ENCODE peak calls at places on chromosome 6, in five cellular contexts. K is heart left ventricle; B is activated CD8-positive, alpha-beta T cell treated with anti-CD3 and anti-CD28 coated beads for 36 hours; W is CD4-positive, alpha-beta T cell; P is HCT116. X is an unnamed sample.

GRCh38 chr6:115582386-115582785 is 478.3 kb downstream of the FRK start:
- DNase-seq in K (no peak), P (no peak), B (no peak), W (no peak), X (no peak)

GRCh38 chr6:13992417-13993055 is 67.8 kb downstream of the RNF182 start:
- DNase-seq in K (no peak), P (peak; percentile 41), B (no peak), W (no peak), X (no peak)

GRCh38 chr6:152085533-152085932 is 278.1 kb downstream of the ESR1 start:
- DNase-seq in P (peak; percentile 76), W (no peak), B (no peak), K (no peak), X (no peak)

GRCh38 chr6:137705166-137706064 is 161.6 kb upstream of the TNFAIP3 start:
- DNase-seq in K (peak; percentile 56), W (peak; percentile 73), P (peak; percentile 24), B (peak; percentile 85), X (no peak)

GRCh38 chr6:161743526-161744196 is 469.8 kb upstream of the AGPAT4 start:
- DNase-seq in P (no peak), K (no peak), B (no peak), W (no peak), X (no peak)

GRCh38 chr6:117531758-117532276 is 49.3 kb downstream of the DCBLD1 start:
- DNase-seq in B (no peak), K (no peak), P (no peak), W (no peak), X (no peak)

GRCh38 chr6:130945401-130945919 is 117.6 kb downstream of the EPB41L2 start:
- DNase-seq in W (no peak), K (no peak), P (no peak), B (no peak), X (no peak)

GRCh38 chr6:138162104-138162946 is 586 bp downstream of the ARFGEF3 start:
- DNase-seq in W (no peak), P (no peak), K (peak; percentile 11), B (peak; percentile 2), X (peak; percentile 20)

GRCh38 chr6:100022847-100023246 is 28.8 kb upstream of the MCHR2 start:
- DNase-seq in B (no peak), K (no peak), W (no peak), P (no peak), X (no peak)

GRCh38 chr6:46606318-46606717 is 46.3 kb downstream of the CYP39A1 start:
- DNase-seq in P (no peak), B (no peak), W (no peak), K (no peak), X (no peak)

GRCh38 chr6:21769405-21769851 is 175.9 kb downstream of the SOX4 start:
- DNase-seq in K (peak; percentile 47), P (no peak), B (no peak), W (no peak), X (no peak)

GRCh38 chr6:16196260-16196914 is 42.0 kb upstream of the GMPR start:
- DNase-seq in P (no peak), W (no peak), B (no peak), K (no peak), X (no peak)

GRCh38 chr6:125974214-125974866 is 12.0 kb upstream of the TRMT11 start:
- DNase-seq in P (peak; percentile 46), K (no peak), W (no peak), B (no peak), X (no peak)

GRCh38 chr6:96276326-96276725 is 245.3 kb upstream of the UFL1 start:
- DNase-seq in W (no peak), B (no peak), P (no peak), K (no peak), X (no peak)

GRCh38 chr6:101662111-101662897 is 268.8 kb downstream of the GRIK2 start:
- DNase-seq in K (no peak), B (no peak), P (no peak), W (no peak), X (no peak)

GRCh38 chr6:149335924-149336323 is 18.4 kb downstream of the TAB2 start:
- DNase-seq in B (peak; percentile 82), K (no peak), P (peak; percentile 59), W (no peak), X (no peak)

GRCh38 chr6:166512567-166512966 is 73.9 kb downstream of the RAMACL start:
- DNase-seq in P (peak; percentile 27), B (peak; percentile 79), W (peak; percentile 26), K (no peak), X (no peak)

GRCh38 chr6:40347571-40348011 is 239.6 kb downstream of the LRFN2 start:
- DNase-seq in W (no peak), P (no peak), K (no peak), B (no peak), X (no peak)

GRCh38 chr6:151285121-151285520 is 45.4 kb downstream of the AKAP12 start:
- DNase-seq in W (no peak), P (no peak), B (no peak), K (peak; percentile 24), X (no peak)

DNA sequence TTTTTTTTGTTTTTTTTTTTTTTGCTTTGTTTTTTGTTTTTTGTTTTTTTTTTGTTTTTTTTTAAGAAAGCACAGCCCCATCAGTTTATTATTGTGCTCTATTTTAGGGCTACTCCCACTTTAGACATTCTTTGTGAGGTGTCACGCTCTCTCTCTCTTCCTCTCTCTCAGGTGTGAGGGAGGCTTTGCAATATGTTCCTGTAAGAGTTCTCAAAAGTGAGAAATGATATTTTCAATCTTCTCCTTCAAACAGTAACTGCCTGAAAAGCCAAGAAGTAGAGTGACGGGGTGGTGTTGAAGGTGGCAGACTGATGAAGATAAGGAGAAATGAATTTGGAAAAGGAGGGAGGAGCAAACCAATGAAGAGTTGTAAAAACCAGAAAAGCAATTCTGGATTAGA is 28.3 kb upstream of the HDAC2 start:
- DNase-seq in P (no peak), K (no peak), W (no peak), B (no peak), X (no peak)
- TF ChIP-seq CTCF in P (no peak), K (no peak), W (no peak), B (no peak), X (no peak)

GRCh38 chr6:3253597-3253961 is 5.2 kb upstream of the PSMG4 start:
- DNase-seq in K (no peak), W (no peak), P (no peak), B (no peak), X (no peak)
- TF ChIP-seq CTCF in K (no peak), W (no peak), P (no peak), B (no peak), X (no peak)

GRCh38 chr6:123967900-123968299 is 164.2 kb downstream of the NKAIN2 start:
- DNase-seq in P (no peak), B (no peak), W (no peak), K (no peak), X (no peak)

GRCh38 chr6:123962508-123962907 is 158.8 kb downstream of the NKAIN2 start:
- DNase-seq in K (no peak), W (no peak), B (no peak), P (no peak), X (no peak)

GRCh38 chr6:123965894-123966293 is 162.2 kb downstream of the NKAIN2 start:
- DNase-seq in B (no peak), K (no peak), P (no peak), W (no peak), X (no peak)
- TF ChIP-seq CTCF in B (no peak), K (peak; percentile 15), P (peak; percentile 32), W (no peak), X (peak; percentile 22)

GRCh38 chr6:90296346-90297123 is at the start of gene BACH2:
- DNase-seq in B (peak; percentile 99), P (peak; percentile 68), K (peak; percentile 91), W (peak; percentile 96), X (no peak)

GRCh38 chr6:90294614-90294988 is 2.0 kb downstream of the BACH2 start:
- DNase-seq in W (peak; percentile 47), P (no peak), B (peak; percentile 69), K (no peak), X (no peak)

GRCh38 chr6:90294008-90294511 is 2.6 kb downstream of the BACH2 start:
- DNase-seq in K (no peak), B (no peak), P (no peak), W (no peak), X (no peak)

GRCh38 chr6:90295854-90296345 is 743 bp downstream of the BACH2 start:
- DNase-seq in K (peak; percentile 78), P (no peak), B (peak; percentile 79), W (peak; percentile 55), X (no peak)

GRCh38 chr6:90294989-90295853 is 1.4 kb downstream of the BACH2 start:
- DNase-seq in W (peak; percentile 43), B (peak; percentile 94), K (peak; percentile 55), P (no peak), X (no peak)
- TF ChIP-seq CTCF in W (peak; percentile 34), B (no peak), K (no peak), P (no peak), X (peak; percentile 13)

GRCh38 chr6:159941286-159942113 is 27.4 kb upstream of the IGF2R start:
- DNase-seq in P (peak; percentile 12), W (no peak), B (peak; percentile 61), K (no peak), X (no peak)
- TF ChIP-seq CTCF in P (peak; percentile 39), W (peak; percentile 46), B (peak; percentile 42), K (peak; percentile 37), X (peak; percentile 56)